ENCODE peak calls at places on chromosome 16, in ten cellular contexts. P is sigmoid colon, Z is HCT116, L is spleen, X is transverse colon, V is prostate gland, A is breast epithelium, H is K562, I is GM12892, G is suprapubic skin. K is an unnamed sample.

GRCh38 chr16:25897677-25898076 is 205.9 kb downstream of the HS3ST4 start:
- DNase-seq in P (no peak), Z (no peak), L (no peak), X (no peak), V (no peak), A (no peak), H (no peak), I (no peak), G (no peak), K (no peak)

GRCh38 chr16:20940864-20941634 is 40.5 kb downstream of the LYRM1 start:
- DNase-seq in P (no peak), Z (no peak), L (no peak), X (no peak), V (no peak), A (no peak), H (no peak), I (no peak), G (no peak), K (no peak)

GRCh38 chr16:50721549-50722409 is 20.1 kb upstream of the CYLD start:
- DNase-seq in P (peak; percentile 40), Z (no peak), L (no peak), X (no peak), V (no peak), A (no peak), H (no peak), I (no peak), G (peak; percentile 38), K (no peak)

GRCh38 chr16:2054543-2055245 is 6.9 kb downstream of the TSC2 start:
- DNase-seq in P (no peak), Z (no peak), L (no peak), X (peak; percentile 89), V (no peak), A (no peak), H (no peak), I (no peak), G (no peak), K (peak; percentile 93)

GRCh38 chr16:81612351-81613170 is 166.5 kb upstream of the PLCG2 start:
- DNase-seq in P (no peak), Z (no peak), L (no peak), X (no peak), V (peak; percentile 53), A (no peak), H (no peak), I (no peak), G (no peak), K (no peak)

GRCh38 chr16:66003196-66003595 is 363.3 kb upstream of the CDH5 start:
- DNase-seq in P (no peak), Z (no peak), L (no peak), X (no peak), V (no peak), A (no peak), H (no peak), I (no peak), G (no peak), K (no peak)

GRCh38 chr16:79170565-79171242 is 429.8 kb downstream of the MAF start:
- DNase-seq in P (no peak), Z (no peak), L (no peak), X (no peak), V (no peak), A (no peak), H (no peak), I (no peak), G (no peak), K (no peak)

GRCh38 chr16:81831722-81832126 is 52.6 kb downstream of the PLCG2 start:
- DNase-seq in P (peak; percentile 68), Z (no peak), L (peak; percentile 95), X (peak; percentile 79), V (peak; percentile 7), A (peak; percentile 36), H (no peak), I (peak; percentile 68), G (no peak), K (peak; percentile 62)

GRCh38 chr16:75309899-75310430 is 58.5 kb upstream of the BCAR1 start:
- DNase-seq in P (no peak), Z (no peak), L (no peak), X (peak; percentile 34), V (no peak), A (no peak), H (no peak), I (no peak), G (no peak), K (no peak)

GRCh38 chr16:48110982-48111381 is 44.8 kb downstream of the ABCC12 start:
- DNase-seq in P (no peak), Z (no peak), L (no peak), X (no peak), V (no peak), A (no peak), H (no peak), I (no peak), G (no peak), K (no peak)

GRCh38 chr16:15988268-15989013 is 39.0 kb downstream of the ABCC1 start:
- DNase-seq in P (no peak), Z (no peak), L (no peak), X (no peak), V (no peak), A (no peak), H (peak; percentile 66), I (no peak), G (no peak), K (no peak)

GRCh38 chr16:87324411-87325275 is 7.5 kb upstream of the C16orf95 start:
- DNase-seq in P (no peak), Z (no peak), L (peak; percentile 84), X (peak; percentile 30), V (no peak), A (no peak), H (peak; percentile 76), I (peak; percentile 80), G (no peak), K (no peak)

GRCh38 chr16:77833906-77834599 is 45.7 kb downstream of the VAT1L start:
- DNase-seq in P (no peak), Z (no peak), L (no peak), X (no peak), V (no peak), A (no peak), H (no peak), I (no peak), G (no peak), K (no peak)

GRCh38 chr16:19114359-19115147 is 789 bp downstream of the ITPRIPL2 start:
- DNase-seq in P (peak; percentile 87), Z (no peak), L (peak; percentile 83), X (peak; percentile 69), V (peak; percentile 55), A (peak; percentile 71), H (peak; percentile 23), I (peak; percentile 43), G (peak; percentile 89), K (peak; percentile 61)
- TF ChIP-seq POLR2AphosphoS5 in P (no peak), Z (peak; percentile 22), L (peak; percentile 63), X (peak; percentile 38), V (peak; percentile 39), A (peak; percentile 76), H (no peak), I (no peak), G (peak; percentile 42), K (no peak)

GRCh38 chr16:73019456-73020362 is 28.2 kb downstream of the ZFHX3 start:
- DNase-seq in P (peak; percentile 65), Z (peak; percentile 45), L (no peak), X (no peak), V (no peak), A (no peak), H (no peak), I (no peak), G (no peak), K (no peak)
- TF ChIP-seq POLR2A in P (no peak), Z (no peak), L (no peak), X (no peak), V (no peak), A (no peak), H (no peak), I (no peak), G (no peak), K (no peak)

GRCh38 chr16:17224859-17225258 is 245.9 kb downstream of the XYLT1 start:
- DNase-seq in P (peak; percentile 89), Z (no peak), L (no peak), X (peak; percentile 66), V (peak; percentile 69), A (no peak), H (no peak), I (no peak), G (no peak), K (peak; percentile 36)
- TF ChIP-seq POLR2AphosphoS5 in P (peak; percentile 61), Z (no peak), L (no peak), X (peak; percentile 65), V (peak; percentile 78), A (no peak), H (no peak), I (no peak), G (no peak), K (no peak)

GRCh38 chr16:68235105-68235881 is 634 bp downstream of the ESRP2 start:
- DNase-seq in P (peak; percentile 72), Z (no peak), L (no peak), X (peak; percentile 50), V (peak; percentile 68), A (peak; percentile 79), H (no peak), I (no peak), G (peak; percentile 82), K (peak; percentile 69)
- TF ChIP-seq POLR2A in P (no peak), Z (no peak), L (no peak), X (no peak), V (no peak), A (no peak), H (no peak), I (no peak), G (no peak), K (no peak)

GRCh38 chr16:57859331-57859730 is 57.0 kb upstream of the KIFC3 start:
- DNase-seq in P (no peak), Z (peak; percentile 46), L (peak; percentile 16), X (no peak), V (no peak), A (no peak), H (peak; percentile 43), I (no peak), G (no peak), K (no peak)
- TF ChIP-seq POLR2AphosphoS5 in P (no peak), Z (no peak), L (no peak), X (no peak), V (no peak), A (no peak), H (no peak), I (no peak), G (no peak), K (no peak)

K was measured in stomach.